ENCODE peak calls at places on chromosomes 16 and 17, in four cellular contexts. One of them, this sample, is unnamed.

GRCh38 chr16:68719993-68720489 is 17.1 kb upstream of the CDH1 start:
- DNase-seq in activated B cell treated with CpG ODN at 0.5 μM for 24 hours: no peak
- DNase-seq in osteocyte: no peak
- DNase-seq in AG10803: no peak
- DNase-seq in this sample: no peak

GRCh38 chr17:21356537-21357127 is 19.5 kb upstream of the KCNJ12 start:
- DNase-seq in activated B cell treated with CpG ODN at 0.5 μM for 24 hours: no peak
- DNase-seq in osteocyte: no peak
- DNase-seq in AG10803: no peak
- DNase-seq in this sample: no peak

GRCh38 chr16:23539984-23540816 is 16.9 kb downstream of the EARS2 start:
- DNase-seq in osteocyte: no peak
- DNase-seq in AG10803: no peak
- DNase-seq in activated B cell treated with CpG ODN at 0.5 μM for 24 hours: no peak
- DNase-seq in this sample: no peak

GRCh38 chr17:40104570-40105471 is 4.4 kb upstream of the NR1D1 start:
- DNase-seq in osteocyte: no peak
- DNase-seq in activated B cell treated with CpG ODN at 0.5 μM for 24 hours: no peak
- DNase-seq in AG10803: no peak
- DNase-seq in this sample: no peak

GRCh38 chr16:73113326-73113720 is 65.4 kb upstream of the ZFHX3 start:
- DNase-seq in activated B cell treated with CpG ODN at 0.5 μM for 24 hours: no peak
- DNase-seq in AG10803: peak; percentile 58
- DNase-seq in osteocyte: no peak
- DNase-seq in this sample: no peak

GRCh38 chr17:72404872-72405271 is 284.1 kb downstream of the SOX9 start:
- DNase-seq in activated B cell treated with CpG ODN at 0.5 μM for 24 hours: no peak
- DNase-seq in AG10803: peak; percentile 54
- DNase-seq in osteocyte: no peak
- DNase-seq in this sample: no peak

GRCh38 chr16:53848277-53848942 is 144.5 kb downstream of the FTO start:
- DNase-seq in AG10803: no peak
- DNase-seq in activated B cell treated with CpG ODN at 0.5 μM for 24 hours: no peak
- DNase-seq in osteocyte: no peak
- DNase-seq in this sample: no peak

GRCh38 chr17:1529863-1530262 is 13.5 kb upstream of the INPP5K start:
- DNase-seq in activated B cell treated with CpG ODN at 0.5 μM for 24 hours: no peak
- DNase-seq in osteocyte: no peak
- DNase-seq in AG10803: peak; percentile 4
- DNase-seq in this sample: no peak

GRCh38 chr17:80033840-80034239 is 1.8 kb downstream of the TBC1D16 start:
- DNase-seq in osteocyte: no peak
- DNase-seq in AG10803: no peak
- DNase-seq in activated B cell treated with CpG ODN at 0.5 μM for 24 hours: no peak
- DNase-seq in this sample: no peak

GRCh38 chr17:39868554-39868942 is 546 bp downstream of the ZPBP2 start:
- DNase-seq in osteocyte: no peak
- DNase-seq in AG10803: no peak
- DNase-seq in activated B cell treated with CpG ODN at 0.5 μM for 24 hours: no peak
- DNase-seq in this sample: no peak

GRCh38 chr17:44065668-44066203 is 735 bp downstream of the LSM12 start:
- DNase-seq in osteocyte: no peak
- DNase-seq in AG10803: no peak
- DNase-seq in activated B cell treated with CpG ODN at 0.5 μM for 24 hours: no peak
- DNase-seq in this sample: no peak

GRCh38 chr16:8505327-8505991 is 84.9 kb downstream of the TMEM114 start:
- DNase-seq in osteocyte: no peak
- DNase-seq in AG10803: no peak
- DNase-seq in activated B cell treated with CpG ODN at 0.5 μM for 24 hours: no peak
- DNase-seq in this sample: no peak

GRCh38 chr16:75102595-75102994 is 14.0 kb downstream of the LDHD start:
- DNase-seq in osteocyte: no peak
- DNase-seq in AG10803: no peak
- DNase-seq in activated B cell treated with CpG ODN at 0.5 μM for 24 hours: no peak
- DNase-seq in this sample: no peak

GRCh38 chr16:85554114-85554790 is 58.9 kb upstream of the GSE1 start:
- DNase-seq in AG10803: peak; percentile 79
- DNase-seq in activated B cell treated with CpG ODN at 0.5 μM for 24 hours: peak; percentile 45
- DNase-seq in osteocyte: no peak
- DNase-seq in this sample: peak; percentile 85

GRCh38 chr16:54140057-54140787 is 146.4 kb downstream of the IRX3 start:
- DNase-seq in activated B cell treated with CpG ODN at 0.5 μM for 24 hours: no peak
- DNase-seq in osteocyte: no peak
- DNase-seq in AG10803: no peak
- DNase-seq in this sample: no peak

GRCh38 chr16:10941127-10941933 is 938 bp downstream of the DEXI start:
- DNase-seq in activated B cell treated with CpG ODN at 0.5 μM for 24 hours: no peak
- DNase-seq in osteocyte: no peak
- DNase-seq in AG10803: no peak
- DNase-seq in this sample: no peak

GRCh38 chr16:87708181-87708580 is 57.6 kb downstream of the KLHDC4 start:
- DNase-seq in AG10803: no peak
- DNase-seq in activated B cell treated with CpG ODN at 0.5 μM for 24 hours: no peak
- DNase-seq in osteocyte: no peak
- DNase-seq in this sample: no peak

GRCh38 chr17:27282054-27282501 is 11.8 kb upstream of the WSB1 start:
- DNase-seq in AG10803: peak; percentile 91
- DNase-seq in osteocyte: no peak
- DNase-seq in activated B cell treated with CpG ODN at 0.5 μM for 24 hours: no peak
- DNase-seq in this sample: no peak

GRCh38 chr17:76088041-76088867 is 9.3 kb downstream of the ZACN start:
- DNase-seq in AG10803: no peak
- DNase-seq in activated B cell treated with CpG ODN at 0.5 μM for 24 hours: no peak
- DNase-seq in osteocyte: no peak
- DNase-seq in this sample: no peak

GRCh38 chr16:24217456-24217855 is 38.7 kb upstream of the CACNG3 start:
- DNase-seq in AG10803: no peak
- DNase-seq in activated B cell treated with CpG ODN at 0.5 μM for 24 hours: no peak
- DNase-seq in osteocyte: no peak
- DNase-seq in this sample: no peak

GRCh38 chr17:50585346-50585745 is 24.8 kb downstream of the CACNA1G start:
- DNase-seq in osteocyte: no peak
- DNase-seq in activated B cell treated with CpG ODN at 0.5 μM for 24 hours: no peak
- DNase-seq in AG10803: no peak
- DNase-seq in this sample: no peak

GRCh38 chr16:56681939-56682702 is at the start of gene MT1X:
- DNase-seq in activated B cell treated with CpG ODN at 0.5 μM for 24 hours: peak; percentile 85
- DNase-seq in osteocyte: peak; percentile 90
- DNase-seq in AG10803: peak; percentile 85
- DNase-seq in this sample: peak; percentile 82

GRCh38 chr17:67157732-67158639 is 87.0 kb downstream of the HELZ start:
- DNase-seq in osteocyte: no peak
- DNase-seq in AG10803: peak; percentile 41
- DNase-seq in activated B cell treated with CpG ODN at 0.5 μM for 24 hours: no peak
- DNase-seq in this sample: no peak

GRCh38 chr16:13697568-13697967 is 222.4 kb upstream of the ERCC4 start:
- DNase-seq in activated B cell treated with CpG ODN at 0.5 μM for 24 hours: no peak
- DNase-seq in osteocyte: no peak
- DNase-seq in AG10803: no peak
- DNase-seq in this sample: no peak

GRCh38 chr16:31074814-31075183 is 577 bp downstream of the ZNF646 start:
- DNase-seq in osteocyte: no peak
- DNase-seq in AG10803: no peak
- DNase-seq in activated B cell treated with CpG ODN at 0.5 μM for 24 hours: no peak
- DNase-seq in this sample: no peak
- TF ChIP-seq CTCF in osteocyte: no peak
- TF ChIP-seq CTCF in AG10803: peak; percentile 20
- TF ChIP-seq CTCF in activated B cell treated with CpG ODN at 0.5 μM for 24 hours: no peak
- TF ChIP-seq CTCF in this sample: no peak

DNA sequence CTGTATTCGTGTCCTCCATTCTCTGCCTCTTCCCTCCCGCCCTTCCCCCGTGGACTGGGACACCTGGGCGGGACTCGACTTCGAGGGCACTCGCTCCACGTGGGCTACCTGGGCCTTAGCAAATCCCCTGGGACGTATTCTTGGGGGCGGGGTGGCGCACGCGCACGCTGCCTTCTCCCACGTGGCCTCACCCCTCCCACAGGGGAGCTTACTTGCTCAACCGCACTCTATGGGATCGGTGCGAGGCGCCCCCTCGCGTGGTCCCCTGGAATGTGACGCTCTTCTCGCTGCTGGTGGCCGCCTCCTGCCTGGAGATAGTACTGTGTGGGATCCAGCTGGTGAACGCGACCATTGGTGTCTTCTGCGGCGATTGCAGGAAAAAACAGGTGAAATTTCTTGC is 3.5 kb downstream of the VMO1 start:
- DNase-seq in activated B cell treated with CpG ODN at 0.5 μM for 24 hours: no peak
- DNase-seq in AG10803: no peak
- DNase-seq in osteocyte: no peak
- DNase-seq in this sample: no peak
- TF ChIP-seq CTCF in activated B cell treated with CpG ODN at 0.5 μM for 24 hours: no peak
- TF ChIP-seq CTCF in AG10803: no peak
- TF ChIP-seq CTCF in osteocyte: no peak
- TF ChIP-seq CTCF in this sample: no peak

GRCh38 chr16:22318690-22319358 is 21.6 kb downstream of the POLR3E start:
- DNase-seq in AG10803: peak; percentile 40
- DNase-seq in activated B cell treated with CpG ODN at 0.5 μM for 24 hours: no peak
- DNase-seq in osteocyte: peak; percentile 81
- DNase-seq in this sample: peak; percentile 43
- TF ChIP-seq CTCF in AG10803: peak; percentile 69
- TF ChIP-seq CTCF in activated B cell treated with CpG ODN at 0.5 μM for 24 hours: no peak
- TF ChIP-seq CTCF in osteocyte: peak; percentile 62
- TF ChIP-seq CTCF in this sample: peak; percentile 69

DNA sequence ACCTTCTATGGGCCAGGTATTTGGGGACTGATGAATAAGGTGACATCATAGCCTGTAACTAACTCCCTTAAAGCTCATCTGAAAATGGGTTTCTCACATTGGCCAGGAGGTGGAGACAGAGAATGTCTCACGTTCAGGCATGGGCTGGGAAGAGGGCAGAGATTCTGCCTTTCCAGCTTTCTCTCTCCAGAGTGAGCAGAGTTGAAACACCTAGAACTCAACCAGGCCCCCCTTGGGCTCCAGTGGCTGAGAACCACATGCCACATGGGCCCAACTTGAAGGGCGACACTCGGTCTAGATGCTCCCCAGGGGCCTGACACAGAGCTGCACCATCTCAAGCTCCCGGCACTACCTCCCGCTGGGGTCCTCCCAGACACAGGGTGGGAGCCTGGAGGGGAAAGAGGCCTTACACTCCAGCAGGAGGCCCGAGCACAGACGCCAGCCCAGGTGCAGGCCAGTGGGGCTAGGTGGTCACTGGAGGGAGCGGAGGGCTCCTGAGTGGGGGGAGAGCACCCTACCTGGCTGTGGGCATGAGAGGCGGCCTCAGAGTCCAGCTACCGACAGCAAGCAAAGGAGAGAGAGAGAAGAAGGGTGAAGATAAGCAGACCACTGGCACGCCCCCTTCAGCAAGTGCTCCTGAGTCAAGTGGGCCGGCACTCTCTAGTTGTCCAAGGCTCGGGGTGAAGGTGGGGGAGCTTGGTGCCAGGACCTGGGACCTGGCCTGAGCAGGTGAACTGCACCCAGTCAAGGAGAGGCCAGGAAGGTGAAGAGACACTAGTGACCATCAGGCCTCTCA is 55.9 kb downstream of the MYO18A start:
- DNase-seq in AG10803: peak; percentile 76
- DNase-seq in activated B cell treated with CpG ODN at 0.5 μM for 24 hours: no peak
- DNase-seq in osteocyte: no peak
- DNase-seq in this sample: no peak
- TF ChIP-seq CTCF in AG10803: peak; percentile 87
- TF ChIP-seq CTCF in activated B cell treated with CpG ODN at 0.5 μM for 24 hours: no peak
- TF ChIP-seq CTCF in osteocyte: peak; percentile 77
- TF ChIP-seq CTCF in this sample: peak; percentile 38

This sample was measured in natural killer cell.